ENCODE peak calls at places on chromosomes 13 and 19, in five cellular contexts. One of them, this sample, is unnamed.

GRCh38 chr19:44356383-44357111 is at the start of gene ZNF112:
- DNase-seq in gastrocnemius medialis: peak; percentile 88
- DNase-seq in cardiac fibroblast: peak; percentile 96
- DNase-seq in left ventricle myocardium inferior: peak; percentile 83
- DNase-seq in heart left ventricle: peak; percentile 91
- DNase-seq in this sample: peak; percentile 93

GRCh38 chr13:26656919-26657318 is 99.4 kb downstream of the WASF3 start:
- DNase-seq in left ventricle myocardium inferior: no peak
- DNase-seq in cardiac fibroblast: peak; percentile 61
- DNase-seq in heart left ventricle: no peak
- DNase-seq in gastrocnemius medialis: no peak
- DNase-seq in this sample: peak; percentile 70

GRCh38 chr13:30002577-30002976 is 152.2 kb upstream of the UBL3 start:
- DNase-seq in heart left ventricle: no peak
- DNase-seq in cardiac fibroblast: peak; percentile 65
- DNase-seq in left ventricle myocardium inferior: no peak
- DNase-seq in gastrocnemius medialis: no peak
- DNase-seq in this sample: peak; percentile 94

GRCh38 chr19:57351867-57352266 is 796 bp downstream of the ZNF304 start:
- DNase-seq in gastrocnemius medialis: no peak
- DNase-seq in left ventricle myocardium inferior: no peak
- DNase-seq in cardiac fibroblast: peak; percentile 26
- DNase-seq in heart left ventricle: no peak
- DNase-seq in this sample: peak; percentile 48

GRCh38 chr13:86692291-86692690 is 893.1 kb upstream of the SLITRK6 start:
- DNase-seq in cardiac fibroblast: no peak
- DNase-seq in heart left ventricle: no peak
- DNase-seq in gastrocnemius medialis: no peak
- DNase-seq in left ventricle myocardium inferior: no peak
- DNase-seq in this sample: no peak

GRCh38 chr19:50673118-50673517 is 23.9 kb downstream of the C19orf81 start:
- DNase-seq in heart left ventricle: no peak
- DNase-seq in left ventricle myocardium inferior: no peak
- DNase-seq in gastrocnemius medialis: no peak
- DNase-seq in cardiac fibroblast: no peak
- DNase-seq in this sample: no peak

GRCh38 chr19:57105976-57106610 is 13.7 kb upstream of the USP29 start:
- DNase-seq in cardiac fibroblast: no peak
- DNase-seq in left ventricle myocardium inferior: no peak
- DNase-seq in gastrocnemius medialis: no peak
- DNase-seq in heart left ventricle: no peak
- DNase-seq in this sample: no peak

GRCh38 chr19:10518444-10519361 is 1.5 kb upstream of the S1PR5 start:
- DNase-seq in cardiac fibroblast: no peak
- DNase-seq in gastrocnemius medialis: no peak
- DNase-seq in left ventricle myocardium inferior: no peak
- DNase-seq in heart left ventricle: no peak
- DNase-seq in this sample: no peak

GRCh38 chr19:41691268-41691970 is 3.3 kb upstream of the CEACAM7 start:
- DNase-seq in cardiac fibroblast: peak; percentile 18
- DNase-seq in heart left ventricle: no peak
- DNase-seq in gastrocnemius medialis: no peak
- DNase-seq in left ventricle myocardium inferior: no peak
- DNase-seq in this sample: peak; percentile 8

GRCh38 chr13:41130356-41130755 is 2.2 kb downstream of the KBTBD6 start:
- DNase-seq in left ventricle myocardium inferior: no peak
- DNase-seq in cardiac fibroblast: peak; percentile 33
- DNase-seq in heart left ventricle: no peak
- DNase-seq in gastrocnemius medialis: no peak
- DNase-seq in this sample: no peak

GRCh38 chr19:14715841-14716240 is 26.0 kb downstream of the ZNF333 start:
- DNase-seq in cardiac fibroblast: no peak
- DNase-seq in heart left ventricle: no peak
- DNase-seq in left ventricle myocardium inferior: no peak
- DNase-seq in gastrocnemius medialis: no peak
- DNase-seq in this sample: no peak

GRCh38 chr19:36201684-36202083 is 12.8 kb downstream of the ZNF565 start:
- DNase-seq in cardiac fibroblast: no peak
- DNase-seq in gastrocnemius medialis: no peak
- DNase-seq in heart left ventricle: no peak
- DNase-seq in left ventricle myocardium inferior: no peak
- DNase-seq in this sample: no peak

GRCh38 chr13:50760751-50761150 is 82.7 kb downstream of the DLEU7 start:
- DNase-seq in heart left ventricle: no peak
- DNase-seq in left ventricle myocardium inferior: no peak
- DNase-seq in gastrocnemius medialis: no peak
- DNase-seq in cardiac fibroblast: no peak
- DNase-seq in this sample: no peak

GRCh38 chr13:24741791-24742190 is 22.2 kb upstream of the RNF17 start:
- DNase-seq in gastrocnemius medialis: no peak
- DNase-seq in heart left ventricle: no peak
- DNase-seq in left ventricle myocardium inferior: no peak
- DNase-seq in cardiac fibroblast: no peak
- DNase-seq in this sample: no peak

GRCh38 chr19:10086904-10087256 is 763 bp downstream of the SHFL start:
- DNase-seq in heart left ventricle: no peak
- DNase-seq in left ventricle myocardium inferior: no peak
- DNase-seq in gastrocnemius medialis: no peak
- DNase-seq in cardiac fibroblast: no peak
- DNase-seq in this sample: no peak

GRCh38 chr19:31261019-31261595 is 88.1 kb downstream of the TSHZ3 start:
- DNase-seq in left ventricle myocardium inferior: no peak
- DNase-seq in gastrocnemius medialis: no peak
- DNase-seq in cardiac fibroblast: no peak
- DNase-seq in heart left ventricle: no peak
- DNase-seq in this sample: no peak

GRCh38 chr13:28865312-28865711 is 45.2 kb downstream of the MTUS2 start:
- DNase-seq in heart left ventricle: no peak
- DNase-seq in cardiac fibroblast: no peak
- DNase-seq in left ventricle myocardium inferior: no peak
- DNase-seq in gastrocnemius medialis: no peak
- DNase-seq in this sample: no peak

GRCh38 chr19:50877338-50877737 is 4.1 kb downstream of the KLK2 start:
- DNase-seq in cardiac fibroblast: no peak
- DNase-seq in left ventricle myocardium inferior: no peak
- DNase-seq in heart left ventricle: no peak
- DNase-seq in gastrocnemius medialis: no peak
- DNase-seq in this sample: no peak

GRCh38 chr13:68929055-68929454 is 1178.6 kb upstream of the ATXN8OS start:
- DNase-seq in gastrocnemius medialis: no peak
- DNase-seq in cardiac fibroblast: no peak
- DNase-seq in left ventricle myocardium inferior: no peak
- DNase-seq in heart left ventricle: no peak
- DNase-seq in this sample: no peak

GRCh38 chr13:56201834-56202233 is 938.9 kb upstream of the PRR20A start:
- DNase-seq in cardiac fibroblast: no peak
- DNase-seq in heart left ventricle: no peak
- DNase-seq in left ventricle myocardium inferior: no peak
- DNase-seq in gastrocnemius medialis: no peak
- DNase-seq in this sample: no peak

GRCh38 chr19:2867025-2867991 is at the start of gene ZNF556:
- DNase-seq in gastrocnemius medialis: peak; percentile 84
- DNase-seq in heart left ventricle: no peak
- DNase-seq in left ventricle myocardium inferior: no peak
- DNase-seq in cardiac fibroblast: no peak
- DNase-seq in this sample: peak; percentile 90

GRCh38 chr13:24038846-24039330 is 121.6 kb upstream of the SPATA13 start:
- DNase-seq in left ventricle myocardium inferior: no peak
- DNase-seq in heart left ventricle: no peak
- DNase-seq in gastrocnemius medialis: no peak
- DNase-seq in cardiac fibroblast: peak; percentile 25
- DNase-seq in this sample: no peak

GRCh38 chr13:33146843-33147611 is 130.8 kb downstream of the KL start:
- DNase-seq in left ventricle myocardium inferior: no peak
- DNase-seq in cardiac fibroblast: no peak
- DNase-seq in heart left ventricle: no peak
- DNase-seq in gastrocnemius medialis: no peak
- DNase-seq in this sample: no peak

GRCh38 chr19:926595-927043 is 784 bp downstream of the ARID3A start:
- DNase-seq in heart left ventricle: peak; percentile 72
- DNase-seq in left ventricle myocardium inferior: peak; percentile 70
- DNase-seq in gastrocnemius medialis: no peak
- DNase-seq in cardiac fibroblast: peak; percentile 56
- DNase-seq in this sample: no peak

GRCh38 chr13:24923305-24923640 is 159.3 kb downstream of the RNF17 start:
- DNase-seq in left ventricle myocardium inferior: no peak
- DNase-seq in gastrocnemius medialis: no peak
- DNase-seq in heart left ventricle: no peak
- DNase-seq in cardiac fibroblast: peak; percentile 89
- DNase-seq in this sample: no peak

GRCh38 chr13:20969182-20969581 is 66.6 kb upstream of the XPO4 start:
- DNase-seq in cardiac fibroblast: peak; percentile 76
- DNase-seq in heart left ventricle: no peak
- DNase-seq in gastrocnemius medialis: no peak
- DNase-seq in left ventricle myocardium inferior: no peak
- DNase-seq in this sample: peak; percentile 78

GRCh38 chr19:765179-765738 is 14.3 kb downstream of the MISP start:
- DNase-seq in cardiac fibroblast: no peak
- DNase-seq in heart left ventricle: no peak
- DNase-seq in left ventricle myocardium inferior: no peak
- DNase-seq in gastrocnemius medialis: no peak
- DNase-seq in this sample: no peak

GRCh38 chr19:23460656-23461055 is 65.4 kb upstream of the ZNF91 start:
- DNase-seq in left ventricle myocardium inferior: no peak
- DNase-seq in gastrocnemius medialis: no peak
- DNase-seq in cardiac fibroblast: no peak
- DNase-seq in heart left ventricle: no peak
- DNase-seq in this sample: peak; percentile 38

GRCh38 chr13:76693086-76693485 is 193.1 kb downstream of the KCTD12 start:
- DNase-seq in cardiac fibroblast: no peak
- DNase-seq in left ventricle myocardium inferior: no peak
- DNase-seq in heart left ventricle: no peak
- DNase-seq in gastrocnemius medialis: no peak
- DNase-seq in this sample: no peak

GRCh38 chr13:76690611-76691010 is 195.6 kb downstream of the KCTD12 start:
- DNase-seq in gastrocnemius medialis: no peak
- DNase-seq in left ventricle myocardium inferior: no peak
- DNase-seq in heart left ventricle: no peak
- DNase-seq in cardiac fibroblast: no peak
- DNase-seq in this sample: no peak

GRCh38 chr13:76692326-76692725 is 193.9 kb downstream of the KCTD12 start:
- DNase-seq in left ventricle myocardium inferior: no peak
- DNase-seq in gastrocnemius medialis: no peak
- DNase-seq in cardiac fibroblast: peak; percentile 15
- DNase-seq in heart left ventricle: no peak
- DNase-seq in this sample: no peak

GRCh38 chr13:76697277-76697676 is 188.9 kb downstream of the KCTD12 start:
- DNase-seq in heart left ventricle: no peak
- DNase-seq in gastrocnemius medialis: no peak
- DNase-seq in left ventricle myocardium inferior: no peak
- DNase-seq in cardiac fibroblast: no peak
- DNase-seq in this sample: no peak

DNA sequence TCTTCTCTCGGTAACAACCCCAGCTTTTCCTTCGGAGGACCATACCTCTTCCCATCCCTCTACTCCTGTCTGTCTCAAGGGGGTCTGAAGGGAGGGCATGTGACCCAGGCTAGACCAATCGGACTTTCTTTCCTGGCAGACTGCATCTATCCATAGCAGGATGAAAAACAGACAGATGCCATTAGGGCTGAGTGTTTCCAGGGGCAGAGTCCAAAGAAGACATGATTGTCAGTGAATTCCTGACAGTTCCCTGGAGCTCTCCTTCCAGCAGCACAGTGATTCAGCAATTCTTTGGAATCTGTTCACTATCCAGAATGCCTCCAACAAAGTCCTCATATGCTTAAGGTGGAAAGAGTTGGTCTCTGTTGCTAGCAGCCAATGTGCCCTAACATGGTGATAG is 189.8 kb downstream of the KCTD12 start:
- DNase-seq in left ventricle myocardium inferior: no peak
- DNase-seq in heart left ventricle: no peak
- DNase-seq in gastrocnemius medialis: no peak
- DNase-seq in cardiac fibroblast: peak; percentile 33
- DNase-seq in this sample: no peak
- TF ChIP-seq CTCF in left ventricle myocardium inferior: no peak
- TF ChIP-seq CTCF in heart left ventricle: no peak
- TF ChIP-seq CTCF in gastrocnemius medialis: no peak
- TF ChIP-seq CTCF in cardiac fibroblast: no peak
- TF ChIP-seq CTCF in this sample: no peak

DNA sequence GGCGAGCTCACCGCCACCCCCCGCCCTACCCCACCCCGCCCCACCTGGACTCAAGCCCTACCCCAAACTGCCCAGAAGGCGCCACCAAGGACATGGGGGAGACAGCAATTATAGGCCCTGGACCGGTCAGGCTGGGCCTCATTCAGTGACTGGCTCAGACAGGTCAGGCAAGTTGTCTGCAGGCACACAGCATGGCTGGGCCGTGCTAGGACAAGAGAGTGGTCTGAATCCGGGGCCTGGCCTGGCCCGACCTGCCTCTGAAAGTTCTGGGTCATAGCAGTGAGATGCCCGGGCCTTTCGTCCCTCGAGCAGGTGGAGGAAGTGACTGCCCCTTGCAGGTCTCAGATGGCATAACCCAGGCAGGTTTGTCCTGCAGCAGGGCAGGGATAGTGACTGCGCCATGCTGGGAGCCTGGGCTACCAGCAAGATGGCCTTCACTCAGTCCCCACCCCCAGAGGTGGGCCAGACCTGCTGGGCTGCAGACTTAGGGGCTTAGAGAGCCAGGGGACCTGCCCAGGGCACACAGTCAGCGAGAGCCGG is 21.0 kb downstream of the COMP start:
- DNase-seq in left ventricle myocardium inferior: no peak
- DNase-seq in gastrocnemius medialis: no peak
- DNase-seq in cardiac fibroblast: no peak
- DNase-seq in heart left ventricle: no peak
- DNase-seq in this sample: no peak
- TF ChIP-seq CTCF in left ventricle myocardium inferior: no peak
- TF ChIP-seq CTCF in gastrocnemius medialis: no peak
- TF ChIP-seq CTCF in cardiac fibroblast: no peak
- TF ChIP-seq CTCF in heart left ventricle: no peak
- TF ChIP-seq CTCF in this sample: no peak

GRCh38 chr13:101202590-101202989 is 213.7 kb downstream of the NALCN start:
- DNase-seq in gastrocnemius medialis: no peak
- DNase-seq in left ventricle myocardium inferior: no peak
- DNase-seq in heart left ventricle: no peak
- DNase-seq in cardiac fibroblast: no peak
- DNase-seq in this sample: no peak
- TF ChIP-seq CTCF in gastrocnemius medialis: no peak
- TF ChIP-seq CTCF in left ventricle myocardium inferior: no peak
- TF ChIP-seq CTCF in heart left ventricle: no peak
- TF ChIP-seq CTCF in cardiac fibroblast: no peak
- TF ChIP-seq CTCF in this sample: no peak

GRCh38 chr13:46386996-46387851 is at the start of gene RUBCNL:
- DNase-seq in left ventricle myocardium inferior: peak; percentile 34
- DNase-seq in heart left ventricle: peak; percentile 50
- DNase-seq in cardiac fibroblast: peak; percentile 51
- DNase-seq in gastrocnemius medialis: no peak
- DNase-seq in this sample: peak; percentile 59
- TF ChIP-seq CTCF in left ventricle myocardium inferior: no peak
- TF ChIP-seq CTCF in heart left ventricle: no peak
- TF ChIP-seq CTCF in cardiac fibroblast: no peak
- TF ChIP-seq CTCF in gastrocnemius medialis: no peak
- TF ChIP-seq CTCF in this sample: no peak

DNA sequence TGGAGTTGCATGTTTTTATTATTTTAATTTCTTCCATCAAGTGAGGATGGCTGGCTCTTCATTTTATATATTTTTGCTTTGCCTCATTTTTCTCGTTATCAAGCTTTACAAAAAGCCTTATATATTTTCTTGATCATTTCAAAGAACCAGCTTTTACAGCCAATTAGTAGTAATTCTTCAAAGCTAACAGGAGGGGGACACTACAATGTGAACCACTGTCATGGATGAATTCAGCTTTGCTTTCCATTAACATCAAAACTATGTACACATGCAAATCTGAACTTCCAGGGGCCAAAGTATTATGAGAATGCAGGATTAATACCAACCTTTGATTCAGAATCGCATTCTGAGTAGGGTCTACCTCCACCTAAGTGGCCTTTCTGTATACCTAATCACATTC is 11.1 kb downstream of the UQCRFS1 start:
- DNase-seq in cardiac fibroblast: no peak
- DNase-seq in heart left ventricle: no peak
- DNase-seq in left ventricle myocardium inferior: no peak
- DNase-seq in gastrocnemius medialis: no peak
- DNase-seq in this sample: no peak
- TF ChIP-seq CTCF in cardiac fibroblast: no peak
- TF ChIP-seq CTCF in heart left ventricle: no peak
- TF ChIP-seq CTCF in left ventricle myocardium inferior: no peak
- TF ChIP-seq CTCF in gastrocnemius medialis: no peak
- TF ChIP-seq CTCF in this sample: no peak

This sample was measured in bronchial epithelial cell.